ENCODE peak calls at places on chromosomes 13 and 19, in four cellular contexts. H, C, B and D are unnamed samples.

GRCh38 chr13:90302113-90302512 is 1045.4 kb upstream of the MIR17HG start:
- DNase-seq in H (no peak), B (no peak), C (no peak), D (no peak)

GRCh38 chr13:49086711-49087110 is 111.0 kb downstream of the FNDC3A start:
- DNase-seq in C (no peak), H (no peak), B (no peak), D (no peak)

GRCh38 chr13:98821372-98822237 is 69.1 kb upstream of the SLC15A1 start:
- DNase-seq in B (no peak), C (no peak), H (no peak), D (no peak)

GRCh38 chr19:48635263-48635965 is 1.8 kb downstream of the DBP start:
- DNase-seq in C (no peak), H (peak; percentile 88), B (no peak), D (peak; percentile 79)

GRCh38 chr13:52776726-52777125 is 37.1 kb upstream of the CNMD start:
- DNase-seq in H (no peak), C (no peak), B (no peak), D (no peak)

GRCh38 chr13:75404721-75405120 is 77.2 kb downstream of the TBC1D4 start:
- DNase-seq in H (no peak), C (no peak), B (no peak), D (no peak)

GRCh38 chr19:35309481-35310279 is 17.7 kb downstream of the MAG start:
- DNase-seq in H (peak; percentile 80), B (no peak), C (no peak), D (no peak)

GRCh38 chr13:27968316-27969072 is 621 bp downstream of the CDX2 start:
- DNase-seq in H (no peak), B (no peak), C (no peak), D (no peak)

GRCh38 chr13:31050486-31051400 is 111.0 kb downstream of the HSPH1 start:
- DNase-seq in C (no peak), H (peak; percentile 29), B (no peak), D (no peak)

GRCh38 chr13:36495431-36495830 is 63.1 kb downstream of the CCNA1 start:
- DNase-seq in C (no peak), B (no peak), H (no peak), D (no peak)

GRCh38 chr13:47463726-47464125 is 537.3 kb downstream of the SUCLA2 start:
- DNase-seq in C (no peak), H (no peak), B (no peak), D (no peak)

GRCh38 chr19:5697022-5697889 is 7.2 kb downstream of the RPL36 start:
- DNase-seq in H (no peak), B (no peak), C (no peak), D (no peak)

GRCh38 chr19:35006342-35006998 is 6.3 kb downstream of the GRAMD1A start:
- DNase-seq in B (no peak), C (no peak), H (no peak), D (no peak)

GRCh38 chr19:24140099-24140498 is 53.1 kb downstream of the ZNF254 start:
- DNase-seq in H (no peak), B (peak; percentile 21), C (no peak), D (no peak)

GRCh38 chr19:45251452-45252354 is 632 bp downstream of the MARK4 start:
- DNase-seq in B (no peak), C (no peak), H (peak; percentile 71), D (peak; percentile 66)

GRCh38 chr13:51906581-51906980 is 44.8 kb downstream of the CCDC70 start:
- DNase-seq in H (no peak), B (no peak), C (no peak), D (no peak)

GRCh38 chr19:34363094-34363493 is 1.9 kb upstream of the GPI start:
- DNase-seq in H (peak; percentile 45), C (no peak), B (no peak), D (no peak)

GRCh38 chr19:10612515-10613119 is 12.7 kb upstream of the SLC44A2 start:
- DNase-seq in C (no peak), B (no peak), H (no peak), D (no peak)

GRCh38 chr13:66875264-66875663 is 354.9 kb downstream of the PCDH9 start:
- DNase-seq in H (no peak), C (no peak), B (no peak), D (no peak)

GRCh38 chr19:45115809-45116615 is 23.0 kb downstream of the PPP1R37 start:
- DNase-seq in C (no peak), H (no peak), B (peak; percentile 97), D (no peak)

GRCh38 chr13:54492995-54493394 is 1464.4 kb downstream of the OLFM4 start:
- DNase-seq in C (no peak), H (no peak), B (no peak), D (no peak)

GRCh38 chr13:109867766-109868165 is 81.4 kb upstream of the IRS2 start:
- DNase-seq in B (no peak), C (no peak), H (no peak), D (no peak)

GRCh38 chr13:28872427-28873176 is 52.5 kb downstream of the MTUS2 start:
- DNase-seq in B (peak; percentile 18), H (no peak), C (no peak), D (no peak)

GRCh38 chr13:30107536-30108136 is 199.7 kb downstream of the KATNAL1 start:
- DNase-seq in H (no peak), C (no peak), B (peak; percentile 47), D (no peak)

GRCh38 chr19:41564515-41565383 is 11.2 kb upstream of the CEACAM21 start:
- DNase-seq in H (no peak), B (no peak), C (no peak), D (no peak)

GRCh38 chr13:49814551-49815270 is 22.2 kb upstream of the KPNA3 start:
- DNase-seq in B (no peak), H (no peak), C (no peak), D (no peak)

GRCh38 chr19:30710721-30711120 is 338.5 kb downstream of the ZNF536 start:
- DNase-seq in H (no peak), B (no peak), C (no peak), D (no peak)

GRCh38 chr13:70960841-70961443 is 852.7 kb upstream of the KLHL1 start:
- DNase-seq in H (no peak), B (no peak), C (peak; percentile 3), D (no peak)

GRCh38 chr13:25136872-25137623 is 35.0 kb downstream of the AMER2 start:
- DNase-seq in B (no peak), C (no peak), H (no peak), D (no peak)

GRCh38 chr19:5193192-5193591 is 147.4 kb downstream of the PTPRS start:
- DNase-seq in H (no peak), C (no peak), B (no peak), D (no peak)

GRCh38 chr19:17078920-17079709 is 3.5 kb downstream of the MYO9B start:
- DNase-seq in B (no peak), H (no peak), C (no peak), D (no peak)

GRCh38 chr13:73544175-73544574 is 485.4 kb downstream of the KLF5 start:
- DNase-seq in H (no peak), B (no peak), C (no peak), D (no peak)

GRCh38 chr13:38697628-38698333 is 10.9 kb downstream of the FREM2 start:
- DNase-seq in C (no peak), B (no peak), H (no peak), D (no peak)

GRCh38 chr19:33639034-33639681 is 17.4 kb downstream of the CHST8 start:
- DNase-seq in C (no peak), B (no peak), H (no peak), D (no peak)

GRCh38 chr13:80338781-80339577 is 1.9 kb downstream of the SPRY2 start:
- DNase-seq in C (no peak), B (no peak), H (peak; percentile 38), D (no peak)

GRCh38 chr13:30576528-30576927 is 41.2 kb upstream of the USPL1 start:
- DNase-seq in C (no peak), B (no peak), H (no peak), D (no peak)

GRCh38 chr19:40718774-40719391 is 2.0 kb downstream of the ITPKC start:
- DNase-seq in C (peak; percentile 8), H (peak; percentile 60), B (no peak), D (no peak)

DNA sequence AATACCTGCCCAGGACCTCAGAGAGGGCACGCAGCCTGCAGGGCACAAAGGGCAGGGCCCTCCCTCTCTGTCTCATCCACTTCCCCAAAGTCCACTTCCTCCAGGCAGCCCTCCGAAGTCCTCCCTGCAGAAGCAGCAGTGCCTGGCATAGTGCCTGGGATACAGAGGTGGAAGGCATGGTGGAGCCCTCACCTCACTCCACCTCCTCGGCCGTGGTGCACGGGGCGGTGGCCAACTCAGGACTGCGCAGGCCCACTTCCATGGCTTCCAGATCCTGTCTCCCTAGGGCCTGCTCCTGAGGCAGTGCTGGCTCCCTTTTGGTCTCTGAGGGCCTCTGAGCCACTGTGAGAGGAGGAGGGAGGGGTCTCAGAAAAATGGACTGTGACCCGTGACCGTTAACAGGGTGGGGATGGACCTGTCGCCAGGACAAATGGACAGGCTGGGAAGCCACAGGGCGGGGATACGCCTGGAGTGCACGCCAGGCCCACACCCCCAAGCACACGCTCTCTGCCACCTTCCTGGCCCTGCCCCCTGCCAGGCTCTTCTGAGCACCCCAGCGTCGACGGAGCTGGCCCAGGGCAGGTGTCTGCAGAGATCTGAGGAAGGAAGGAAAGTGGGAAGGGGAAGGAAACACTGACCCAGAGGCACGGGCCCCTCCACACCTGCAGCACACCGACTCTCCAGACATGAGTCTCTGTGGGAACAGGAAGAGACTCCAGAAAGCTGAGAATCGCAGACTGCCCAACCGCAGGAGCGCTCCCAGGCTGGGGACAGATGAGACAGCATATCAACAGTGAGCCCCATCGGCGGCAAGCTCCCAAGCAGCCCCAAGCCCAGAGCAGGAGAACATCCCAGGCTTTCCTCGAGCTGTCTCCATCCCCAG is 8.4 kb downstream of the REXO1 start:
- DNase-seq in C (no peak), H (no peak), B (no peak), D (no peak)
- TF ChIP-seq POLR2AphosphoS5 in C (no peak), H (no peak), B (peak; percentile 25), D (no peak)

GRCh38 chr19:2194513-2195078 is 30.9 kb downstream of the DOT1L start:
- DNase-seq in B (no peak), H (no peak), C (no peak), D (no peak)
- TF ChIP-seq SPI1 in B (no peak), H (no peak), C (no peak), D (no peak)

GRCh38 chr13:41579168-41579567 is 121.8 kb downstream of the RGCC start:
- DNase-seq in B (no peak), C (no peak), H (no peak), D (no peak)

GRCh38 chr13:41581884-41582547 is 124.7 kb downstream of the RGCC start:
- DNase-seq in H (no peak), B (no peak), C (no peak), D (no peak)

GRCh38 chr13:41580345-41580744 is 123.0 kb downstream of the RGCC start:
- DNase-seq in H (no peak), C (no peak), B (no peak), D (no peak)

GRCh38 chr13:41579881-41580280 is 122.5 kb downstream of the RGCC start:
- DNase-seq in C (no peak), H (no peak), B (no peak), D (no peak)

DNA sequence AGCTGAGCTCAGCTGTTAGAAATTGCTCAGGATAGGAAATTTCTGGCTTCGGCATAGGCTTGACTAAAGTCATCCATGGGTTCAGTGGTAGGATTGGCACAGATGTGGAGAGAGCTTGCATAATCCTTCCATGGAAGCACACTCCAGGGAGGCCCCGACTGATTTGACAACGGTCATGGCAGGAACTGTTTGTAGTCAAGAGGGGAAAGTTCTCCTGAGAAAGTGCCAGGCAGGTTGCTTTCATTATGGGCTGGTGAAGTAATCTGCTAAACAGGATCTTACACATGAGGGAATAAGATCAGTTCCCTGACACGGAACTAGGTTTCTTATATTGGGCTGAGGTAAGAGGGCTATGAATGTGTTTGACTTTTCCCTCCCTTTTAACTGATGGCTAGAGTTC is 120.1 kb downstream of the RGCC start:
- DNase-seq in C (no peak), H (no peak), B (peak; percentile 8), D (no peak)
- TF ChIP-seq POLR2AphosphoS5 in C (no peak), H (no peak), B (no peak), D (no peak)

GRCh38 chr13:112619730-112620639 is 32.0 kb upstream of the TUBGCP3 start:
- DNase-seq in H (peak; percentile 2), C (no peak), B (no peak), D (no peak)
- TF ChIP-seq SPI1 in H (no peak), C (no peak), B (no peak), D (no peak)